ENCODE peak calls at places on chromosomes 12 and 14, in eight cellular contexts. V is left ventricle myocardium inferior; N is CD8-positive, alpha-beta T cell; Z is fibroblast of lung; S is Peyer's patch; H is right lobe of liver; D is upper lobe of left lung; Y is heart left ventricle. Q is an unnamed sample. For H3K9me3, the result is how much of the 10 kb centered on the place peaks cover.

GRCh38 chr12:68271346-68271745 is 17.9 kb upstream of the IL22 start:
- DNase-seq in S (no peak), H (no peak), D (no peak), V (no peak), Y (no peak), Z (peak), N (no peak), Q (no peak)

GRCh38 chr14:101815994-101816393 is 54.5 kb downstream of the PPP2R5C start:
- DNase-seq in N (no peak), V (no peak), H (no peak), Z (no peak), Y (no peak), S (no peak), D (no peak), Q (no peak)

GRCh38 chr14:90409209-90409730 is 12.4 kb downstream of the CALM1 start:
- DNase-seq in Z (peak), S (no peak), N (no peak), V (peak), Y (peak), D (peak), H (no peak), Q (peak)

GRCh38 chr14:24377126-24377525 is 9.1 kb downstream of the NFATC4 start:
- DNase-seq in H (no peak), V (no peak), D (no peak), S (no peak), Y (no peak), Z (no peak), N (no peak), Q (no peak)

GRCh38 chr12:13091831-13092230 is 11.6 kb downstream of the GSG1 start:
- DNase-seq in V (no peak), D (no peak), Z (no peak), N (no peak), S (no peak), Y (no peak), H (no peak), Q (no peak)

GRCh38 chr12:92432724-92433281 is 270.0 kb upstream of the PLEKHG7 start:
- DNase-seq in V (no peak), Y (no peak), Z (no peak), D (no peak), H (no peak), S (no peak), N (no peak), Q (no peak)

GRCh38 chr14:22412936-22413411 is 176.1 kb downstream of the DAD1 start:
- DNase-seq in N (no peak), V (no peak), Y (no peak), S (no peak), Z (no peak), H (no peak), D (no peak), Q (no peak)

GRCh38 chr12:68559246-68559645 is 51.5 kb upstream of the RAP1B start:
- DNase-seq in H (no peak), V (no peak), N (no peak), S (no peak), Y (no peak), Z (no peak), D (no peak), Q (no peak)

GRCh38 chr14:50798048-50798421 is 32.9 kb downstream of the NIN start:
- DNase-seq in S (no peak), D (no peak), N (no peak), H (no peak), Y (no peak), Z (no peak), V (no peak), Q (no peak)

GRCh38 chr12:113946175-113946574 is 19.9 kb downstream of the RBM19 start:
- DNase-seq in H (no peak), Z (no peak), Y (no peak), S (no peak), D (no peak), V (no peak), N (no peak), Q (no peak)

GRCh38 chr14:53055003-53055402 is 98.1 kb downstream of the DDHD1 start:
- DNase-seq in Z (peak), Y (no peak), V (no peak), D (no peak), S (no peak), H (no peak), N (no peak), Q (no peak)

GRCh38 chr12:23945249-23945648 is 4.2 kb downstream of the SOX5 start:
- DNase-seq in V (no peak), D (no peak), Y (no peak), S (no peak), N (no peak), Z (no peak), H (no peak), Q (no peak)

GRCh38 chr14:90726656-90727055 is 89.6 kb downstream of the TTC7B start:
- DNase-seq in N (no peak), Z (peak), D (peak), S (peak), H (no peak), Y (no peak), V (no peak), Q (no peak)

GRCh38 chr12:110858848-110859247 is 12.1 kb downstream of the CCDC63 start:
- DNase-seq in N (no peak), V (no peak), D (no peak), S (no peak), Z (no peak), Y (no peak), H (no peak), Q (no peak)

GRCh38 chr14:34213332-34213731 is 248.7 kb downstream of the SPTSSA start:
- DNase-seq in S (no peak), Y (no peak), D (no peak), Z (no peak), V (no peak), N (no peak), H (no peak), Q (no peak)

GRCh38 chr14:24376448-24377070 is 8.6 kb downstream of the NFATC4 start:
- DNase-seq in V (no peak), H (no peak), D (no peak), N (no peak), S (no peak), Y (no peak), Z (no peak), Q (no peak)

GRCh38 chr14:24367506-24368214 is at the start of gene NFATC4:
- DNase-seq in Z (peak), Y (peak), N (no peak), D (peak), S (peak), V (peak), H (no peak), Q (peak)

GRCh38 chr12:24895612-24896011 is 53.3 kb downstream of the BCAT1 start:
- DNase-seq in H (no peak), D (no peak), N (no peak), Y (no peak), S (no peak), V (no peak), Z (peak), Q (no peak)

GRCh38 chr14:87643005-87643404 is 350.0 kb downstream of the GALC start:
- DNase-seq in D (no peak), Z (no peak), S (no peak), H (no peak), N (no peak), Y (no peak), V (no peak), Q (no peak)

GRCh38 chr12:50803230-50803629 is 39.3 kb downstream of the ATF1 start:
- DNase-seq in H (no peak), Y (no peak), Z (peak), S (no peak), N (no peak), D (no peak), V (no peak), Q (no peak)

GRCh38 chr12:53465679-53466078 is 13.8 kb downstream of the PCBP2 start:
- DNase-seq in Z (no peak), N (no peak), D (no peak), H (no peak), Y (no peak), S (no peak), V (no peak), Q (no peak)

GRCh38 chr12:95674088-95674595 is 116.4 kb downstream of the NTN4 start:
- DNase-seq in Y (no peak), S (no peak), N (no peak), V (no peak), H (no peak), D (no peak), Z (no peak), Q (no peak)

GRCh38 chr12:107355004-107355565 is 261.7 kb upstream of the CRY1 start:
- DNase-seq in Y (no peak), S (no peak), V (no peak), Z (no peak), D (no peak), N (no peak), H (no peak), Q (no peak)

GRCh38 chr12:49200882-49201594 is 12.2 kb upstream of the TUBA1A start:
- DNase-seq in Z (peak), H (no peak), D (no peak), N (no peak), S (no peak), Y (no peak), V (no peak), Q (no peak)

GRCh38 chr12:45622210-45622937 is 107.1 kb upstream of the ARID2 start:
- DNase-seq in N (no peak), D (no peak), H (peak), Y (no peak), V (no peak), S (no peak), Z (no peak), Q (no peak)

GRCh38 chr12:22598141-22598762 is 26.7 kb upstream of the ETNK1 start:
- DNase-seq in D (no peak), S (no peak), Z (no peak), V (no peak), N (no peak), H (no peak), Y (no peak), Q (no peak)

GRCh38 chr12:9351136-9351535 is 142.9 kb upstream of the PZP start:
- DNase-seq in N (no peak), S (no peak), Z (no peak), D (no peak), H (no peak), V (no peak), Y (no peak), Q (no peak)

GRCh38 chr12:19121449-19122018 is 8.0 kb upstream of the PLEKHA5 start:
- DNase-seq in Z (no peak), D (no peak), N (no peak), S (no peak), V (no peak), Y (no peak), H (no peak), Q (no peak)

GRCh38 chr12:94640134-94640928 is 10.0 kb downstream of the TMCC3 start:
- DNase-seq in N (no peak), S (no peak), V (no peak), Y (no peak), D (peak), Z (peak), H (no peak), Q (no peak)

GRCh38 chr12:120791669-120792176 is 66.1 kb downstream of the ACADS start:
- DNase-seq in D (no peak), Z (no peak), Y (no peak), S (no peak), N (no peak), H (no peak), V (no peak), Q (no peak)

GRCh38 chr12:12072064-12072760 is 1.5 kb downstream of the BCL2L14 start:
- DNase-seq in H (peak), S (peak), D (peak), V (no peak), N (peak), Y (no peak), Z (no peak), Q (no peak)

GRCh38 chr14:63454863-63455622 is 88.1 kb downstream of the PPP2R5E start:
- DNase-seq in S (no peak), V (no peak), H (no peak), Y (no peak), Z (peak), N (no peak), D (peak), Q (no peak)

GRCh38 chr14:92441751-92442477 is 71.7 kb upstream of the RIN3 start:
- DNase-seq in Y (no peak), Z (no peak), V (no peak), H (no peak), N (no peak), D (no peak), S (no peak), Q (no peak)

GRCh38 chr14:92437729-92438280 is 75.8 kb upstream of the RIN3 start:
- DNase-seq in Y (no peak), V (no peak), D (no peak), H (no peak), S (no peak), Z (no peak), N (no peak), Q (no peak)

GRCh38 chr14:92437309-92437708 is 76.3 kb upstream of the RIN3 start:
- DNase-seq in N (no peak), Z (no peak), V (no peak), S (no peak), H (no peak), D (no peak), Y (no peak), Q (no peak)

GRCh38 chr14:92440345-92441003 is 73.1 kb upstream of the RIN3 start:
- DNase-seq in D (no peak), S (no peak), Y (no peak), N (no peak), Z (no peak), V (no peak), H (no peak), Q (no peak)

GRCh38 chr14:92439551-92440344 is 73.8 kb upstream of the RIN3 start:
- DNase-seq in S (no peak), Z (no peak), D (no peak), V (peak), H (no peak), Y (peak), N (no peak), Q (no peak)
- H3K27ac ChIP-seq in S (no peak), Z (no peak), D (no peak), V (no peak), H (no peak), Y (no peak), N (no peak), Q (no peak)

GRCh38 chr14:105536691-105537579 is 10.6 kb downstream of the TMEM121 start:
- DNase-seq in N (no peak), Y (no peak), H (peak), D (no peak), S (no peak), Z (no peak), V (no peak), Q (no peak)
- H3K9me3 ChIP-seq in N (under half), Y (under half), H (under half), D (under half), S (under half), Z (under half), V (under half), Q (under half)

GRCh38 chr12:52423035-52423434 is 11.1 kb downstream of the KRT75 start:
- DNase-seq in S (no peak), N (no peak), V (no peak), H (no peak), Y (no peak), Z (no peak), D (no peak), Q (no peak)
- H3K27ac ChIP-seq in S (no peak), N (no peak), V (no peak), H (no peak), Y (no peak), Z (no peak), D (no peak), Q (no peak)

GRCh38 chr14:70441641-70442040 is 10.3 kb upstream of the ADAM21 start:
- DNase-seq in H (no peak), V (no peak), S (no peak), N (no peak), Z (no peak), Y (no peak), D (no peak), Q (no peak)
- H3K9me3 ChIP-seq in H (under half), V (half or more), S (under half), N (under half), Z (under half), Y (under half), D (under half), Q (under half)